ENCODE peak calls at places on chromosomes 11 and 22, in seven cellular contexts. X is effector memory CD4-positive, alpha-beta T cell; T is transverse colon; M is tibial nerve; F is fibroblast of lung; Z is upper lobe of right lung; U is gastrocnemius medialis. N is an unnamed sample. For H3K27me3, the result is how much of the 10 kb centered on the place peaks cover.

GRCh38 chr11:123253223-123253622 is 58.2 kb upstream of the CLMP start:
- DNase-seq in T (no peak), U (no peak), F (no peak), M (no peak), X (no peak), Z (no peak), N (no peak)

GRCh38 chr11:119320593-119321524 is 3.9 kb upstream of the MCAM start:
- DNase-seq in F (peak), X (peak), Z (peak), T (peak), U (no peak), M (no peak), N (peak)

GRCh38 chr11:43578346-43579170 is 102.0 kb upstream of the HSD17B12 start:
- DNase-seq in F (peak), Z (no peak), T (no peak), U (no peak), X (no peak), M (no peak), N (no peak)

GRCh38 chr22:20239063-20239950 is 28.8 kb downstream of the RTN4R start:
- DNase-seq in Z (no peak), U (no peak), F (no peak), T (peak), X (no peak), M (no peak), N (peak)

GRCh38 chr11:69301491-69302401 is 7.8 kb downstream of the MYEOV start:
- DNase-seq in X (no peak), U (no peak), F (peak), T (peak), M (no peak), Z (peak), N (no peak)

GRCh38 chr11:14308114-14308896 is 50.7 kb downstream of the RRAS2 start:
- DNase-seq in X (no peak), T (no peak), U (no peak), M (no peak), F (peak), Z (no peak), N (no peak)

GRCh38 chr11:60762851-60763691 is 6.4 kb downstream of the MS4A15 start:
- DNase-seq in M (no peak), U (no peak), T (no peak), F (no peak), Z (peak), X (no peak), N (peak)

GRCh38 chr11:29040489-29040888 is 932.3 kb downstream of the METTL15 start:
- DNase-seq in X (no peak), M (no peak), U (no peak), Z (no peak), F (no peak), T (no peak), N (no peak)

GRCh38 chr22:45758603-45759002 is 87.0 kb downstream of the ATXN10 start:
- DNase-seq in U (no peak), M (no peak), Z (no peak), F (no peak), T (no peak), X (no peak), N (no peak)

GRCh38 chr11:129324533-129325175 is 51.0 kb upstream of the BARX2 start:
- DNase-seq in X (no peak), T (peak), F (peak), U (peak), Z (no peak), M (peak), N (no peak)

GRCh38 chr22:38872172-38872830 is at the start of gene CBX6:
- DNase-seq in X (peak), M (peak), Z (peak), T (peak), F (peak), U (peak), N (peak)

GRCh38 chr11:93131709-93132108 is 66.1 kb downstream of the SLC36A4 start:
- DNase-seq in U (no peak), X (no peak), F (no peak), Z (no peak), M (no peak), T (no peak), N (no peak)

GRCh38 chr11:70491696-70492472 is 93.6 kb downstream of the CTTN start:
- DNase-seq in U (no peak), F (no peak), Z (peak), M (no peak), T (no peak), X (no peak), N (no peak)

GRCh38 chr22:26339755-26340154 is 89.3 kb upstream of the ASPHD2 start:
- DNase-seq in T (no peak), X (no peak), U (no peak), Z (no peak), F (no peak), M (no peak), N (no peak)

DNA sequence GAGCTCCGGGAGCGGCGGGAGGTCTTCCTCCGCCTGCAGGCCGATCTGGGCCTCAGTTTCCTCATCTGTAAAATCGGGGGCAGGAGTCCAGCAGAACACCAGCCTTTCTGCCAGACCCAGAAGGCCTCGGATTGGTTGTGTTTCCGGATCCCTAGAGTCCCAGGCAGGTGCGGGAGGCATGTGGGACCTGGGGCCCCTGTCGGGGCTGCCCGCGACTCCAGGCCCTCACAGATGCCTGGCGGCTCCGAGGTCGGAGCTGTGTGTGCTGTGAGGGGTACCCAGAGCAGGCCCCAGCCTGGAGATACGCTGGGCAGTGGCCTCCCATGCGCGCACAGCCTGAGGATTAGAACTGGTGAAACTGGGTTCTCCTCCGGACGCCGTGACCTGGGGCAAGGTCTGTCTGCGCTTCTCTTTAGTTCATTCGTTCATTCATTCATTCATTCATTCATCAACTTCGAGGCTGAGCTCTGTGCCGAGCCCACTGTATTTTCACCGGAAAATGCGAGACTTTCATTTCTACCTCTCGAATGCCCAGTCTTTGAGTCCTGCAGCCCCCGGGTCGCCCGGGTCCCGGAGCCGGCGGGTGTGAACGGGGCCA is 24.6 kb downstream of the FLRT1 start:
- DNase-seq in Z (no peak), M (no peak), U (no peak), T (no peak), F (no peak), X (no peak), N (no peak)
- H3K27me3 ChIP-seq in Z (under half), M (under half), U (under half), T (under half), F (under half), X (under half), N (under half)

DNA sequence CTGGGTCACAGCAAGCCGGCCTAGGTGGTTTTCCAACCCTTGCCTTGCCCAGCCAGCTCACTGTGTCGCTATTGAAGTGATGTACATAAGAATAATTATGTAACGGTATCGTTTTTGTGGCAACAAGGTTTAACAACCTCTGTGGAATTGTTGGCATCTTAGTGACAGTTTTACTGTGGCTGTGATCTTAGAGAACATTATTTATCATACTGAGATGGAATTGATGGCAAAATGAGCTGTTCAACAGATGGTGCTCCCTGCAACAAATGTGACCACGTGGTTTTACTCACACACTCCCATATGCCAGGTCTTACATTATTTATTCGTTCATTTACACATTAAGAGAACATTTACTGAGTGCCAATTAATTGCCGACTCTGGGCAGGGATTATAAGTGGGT is 177.5 kb downstream of the ADAMTS15 start:
- DNase-seq in T (no peak), X (no peak), F (no peak), Z (no peak), M (no peak), U (no peak), N (no peak)
- H3K27me3 ChIP-seq in T (under half), X (under half), F (under half), Z (under half), M (under half), U (under half), N (under half)

GRCh38 chr11:3929232-3929631 is 73.8 kb downstream of the STIM1 start:
- DNase-seq in U (no peak), T (no peak), X (no peak), Z (no peak), F (no peak), M (no peak), N (no peak)

GRCh38 chr11:3926458-3927095 is 71.1 kb downstream of the STIM1 start:
- DNase-seq in F (no peak), X (no peak), T (no peak), U (no peak), M (no peak), Z (no peak), N (no peak)

GRCh38 chr11:3927129-3927796 is 71.8 kb downstream of the STIM1 start:
- DNase-seq in M (no peak), Z (no peak), T (no peak), X (no peak), U (no peak), F (no peak), N (no peak)

GRCh38 chr11:3932698-3933097 is 77.2 kb downstream of the STIM1 start:
- DNase-seq in U (no peak), T (no peak), X (no peak), M (no peak), Z (no peak), F (no peak), N (no peak)

GRCh38 chr11:3929689-3930088 is 74.2 kb downstream of the STIM1 start:
- DNase-seq in T (no peak), U (peak), M (no peak), F (no peak), Z (no peak), X (no peak), N (no peak)
- H3K27me3 ChIP-seq in T (under half), U (under half), M (under half), F (under half), Z (under half), X (under half), N (under half)

DNA sequence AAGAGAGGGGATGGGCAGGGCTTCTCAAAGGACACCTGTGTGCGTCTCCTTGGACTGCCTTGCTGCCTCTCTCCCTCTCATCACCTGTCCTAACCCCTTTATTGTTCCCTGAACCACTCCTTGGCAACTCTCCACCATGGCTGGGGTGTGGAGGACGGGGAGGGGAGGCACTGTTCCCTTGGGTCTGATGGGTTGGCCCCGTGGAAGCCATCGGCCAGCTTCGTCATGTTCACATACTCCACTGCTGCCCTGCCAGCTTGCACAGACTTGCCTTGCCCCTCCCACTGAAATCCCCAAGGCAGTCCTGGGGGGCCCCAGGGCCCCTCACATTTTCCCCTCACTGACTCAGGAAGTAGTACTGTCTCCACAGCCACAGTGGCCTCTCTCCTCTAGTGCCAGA is 36.1 kb upstream of the LRRC32 start:
- DNase-seq in Z (no peak), X (no peak), F (no peak), M (no peak), U (no peak), T (no peak), N (no peak)
- H3K27me3 ChIP-seq in Z (under half), X (under half), F (under half), M (under half), U (under half), T (under half), N (under half)

GRCh38 chr11:122140535-122140934 is 24.5 kb upstream of the BLID start:
- DNase-seq in X (no peak), U (no peak), T (no peak), M (no peak), F (peak), Z (no peak), N (no peak)

GRCh38 chr11:122141757-122142156 is 25.7 kb upstream of the BLID start:
- DNase-seq in F (no peak), T (no peak), Z (no peak), U (no peak), X (no peak), M (no peak), N (no peak)

GRCh38 chr11:122139595-122139866 is 23.5 kb upstream of the BLID start:
- DNase-seq in Z (no peak), U (no peak), F (peak), X (no peak), M (no peak), T (no peak), N (no peak)

GRCh38 chr11:122138759-122139594 is 23.0 kb upstream of the BLID start:
- DNase-seq in X (no peak), Z (no peak), M (no peak), T (no peak), F (no peak), U (no peak), N (no peak)

DNA sequence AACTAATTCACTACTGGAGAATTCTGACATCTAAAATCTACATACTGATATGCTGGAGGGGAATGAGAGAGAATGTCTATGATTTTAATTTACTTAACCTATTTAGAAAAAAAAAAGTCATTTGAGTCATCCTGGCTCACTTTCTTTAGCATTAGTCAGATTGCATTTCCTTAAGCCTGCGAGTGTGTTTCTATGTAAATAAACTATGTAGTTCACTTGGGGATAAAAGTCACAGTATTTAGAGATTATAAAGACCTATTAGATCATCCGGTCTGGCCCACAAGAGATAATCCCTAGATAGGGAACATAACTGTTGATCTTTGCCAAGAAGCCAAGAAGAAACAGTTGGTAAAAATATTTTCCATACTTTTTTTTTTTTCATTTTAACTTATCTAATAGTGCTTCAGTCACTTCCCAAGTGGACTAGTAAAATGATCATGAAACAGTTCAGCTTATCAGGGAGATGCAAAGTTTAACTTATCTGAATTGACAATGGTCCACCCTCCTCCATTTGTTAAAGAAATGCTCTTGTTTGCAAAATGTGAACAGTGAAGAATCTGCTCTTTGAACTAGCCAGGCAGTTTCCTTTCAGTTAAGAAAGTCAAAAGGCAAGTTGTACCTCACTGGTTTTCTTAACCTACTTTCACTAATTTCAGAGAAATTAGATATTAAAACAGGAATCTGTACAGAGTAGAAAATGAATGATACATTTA is 21.2 kb upstream of the BLID start:
- DNase-seq in X (no peak), T (no peak), F (peak), U (no peak), M (no peak), Z (no peak), N (no peak)
- H3K27me3 ChIP-seq in X (under half), T (under half), F (under half), U (under half), M (under half), Z (under half), N (under half)

GRCh38 chr22:48394787-48395620 is 1432.7 kb downstream of the BRD1 start:
- DNase-seq in Z (no peak), T (no peak), M (no peak), F (no peak), U (no peak), X (no peak), N (no peak)

GRCh38 chr22:48389916-48390315 is 1437.8 kb downstream of the BRD1 start:
- DNase-seq in F (no peak), X (no peak), M (no peak), T (no peak), U (no peak), Z (no peak), N (no peak)

GRCh38 chr22:48391820-48392219 is 1435.9 kb downstream of the BRD1 start:
- DNase-seq in Z (no peak), F (no peak), T (no peak), U (no peak), M (no peak), X (no peak), N (no peak)

GRCh38 chr22:48393041-48393370 is 1434.7 kb downstream of the BRD1 start:
- DNase-seq in T (no peak), M (no peak), F (no peak), X (no peak), Z (no peak), U (no peak), N (no peak)

GRCh38 chr22:48391171-48391711 is 1436.4 kb downstream of the BRD1 start:
- DNase-seq in F (no peak), X (no peak), T (no peak), M (no peak), U (no peak), Z (no peak), N (no peak)
- H3K27me3 ChIP-seq in F (under half), X (under half), T (under half), M (under half), U (under half), Z (under half), N (under half)

DNA sequence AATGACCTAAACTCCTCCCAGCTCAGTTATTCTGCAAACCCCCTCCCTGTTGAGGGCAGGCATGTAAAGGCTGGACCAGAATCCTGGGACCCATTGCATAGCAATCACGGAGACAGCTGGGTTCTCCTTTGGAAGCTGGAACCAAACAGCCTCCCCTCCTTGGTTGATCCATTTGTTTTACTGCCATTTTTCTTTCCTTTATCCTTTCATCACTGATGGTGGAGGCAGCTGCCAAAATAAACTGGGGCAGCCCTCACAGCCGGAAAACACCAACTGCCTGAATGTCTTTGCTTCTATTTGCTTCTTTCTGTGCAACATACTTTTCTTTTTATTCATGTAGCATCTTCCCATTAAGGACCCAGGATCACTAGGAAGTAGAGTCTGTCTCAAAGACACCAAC is 150.0 kb upstream of the SYT13 start:
- DNase-seq in F (no peak), U (no peak), X (no peak), Z (no peak), M (no peak), T (no peak), N (no peak)
- H3K27me3 ChIP-seq in F (under half), U (under half), X (under half), Z (under half), M (under half), T (under half), N (under half)

GRCh38 chr11:1225386-1226225 is 2.7 kb downstream of the MUC5B start:
- DNase-seq in F (no peak), M (no peak), U (no peak), T (peak), Z (peak), X (no peak), N (no peak)

GRCh38 chr11:1226226-1226961 is 3.5 kb downstream of the MUC5B start:
- DNase-seq in T (peak), X (no peak), Z (peak), M (no peak), U (no peak), F (no peak), N (no peak)

GRCh38 chr11:1224109-1224485 is 1.2 kb downstream of the MUC5B start:
- DNase-seq in M (no peak), F (no peak), X (no peak), T (no peak), Z (no peak), U (no peak), N (no peak)

GRCh38 chr11:1223346-1224108 is 661 bp downstream of the MUC5B start:
- DNase-seq in U (no peak), Z (peak), X (no peak), M (no peak), F (no peak), T (peak), N (no peak)

DNA sequence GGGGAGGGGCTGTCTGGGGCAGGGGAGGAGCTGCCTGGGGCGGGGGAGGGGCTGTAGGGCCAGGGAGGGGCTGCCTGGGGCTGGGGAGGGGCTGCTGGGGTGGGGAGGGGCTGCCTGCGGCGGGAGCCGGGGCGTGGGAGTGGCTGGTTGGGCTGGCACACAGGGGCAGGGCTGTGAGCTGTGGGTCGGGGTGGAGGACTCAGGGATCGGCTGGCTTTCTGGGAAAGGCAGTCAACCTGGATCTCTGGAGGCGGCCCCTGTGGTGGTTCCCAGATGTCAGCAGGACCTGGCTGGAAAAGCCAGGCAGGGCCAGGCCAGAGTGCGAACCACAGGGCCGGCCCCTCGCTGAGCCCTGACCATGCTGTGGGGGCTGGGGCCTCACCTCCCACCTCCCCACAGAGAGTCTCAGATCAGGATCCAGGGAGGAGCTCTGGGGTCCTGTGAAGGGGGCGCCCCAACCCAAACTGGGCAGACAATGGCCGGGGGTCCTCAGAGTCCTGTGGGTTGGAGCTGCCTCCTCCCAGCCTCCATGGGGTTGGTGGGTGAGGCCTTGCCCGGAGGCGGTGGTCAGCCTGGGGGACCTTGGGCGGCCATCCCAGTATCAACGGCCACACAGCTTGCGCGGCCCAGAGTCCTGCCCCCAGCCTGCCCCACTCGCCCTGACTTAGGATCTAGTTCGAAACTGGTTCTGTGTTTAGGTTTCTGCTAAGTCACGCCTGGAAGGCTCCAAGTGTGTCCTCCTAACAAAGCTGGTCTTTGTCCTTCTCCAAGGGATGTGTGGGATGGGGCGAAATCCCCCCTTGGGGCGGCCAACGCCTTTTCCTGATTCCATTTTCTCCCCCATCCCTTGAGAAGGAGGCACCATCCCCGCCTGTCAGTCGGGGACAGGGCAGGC is 1.9 kb downstream of the MUC5B start:
- DNase-seq in T (peak), Z (peak), M (no peak), U (no peak), F (no peak), X (no peak), N (no peak)
- H3K27me3 ChIP-seq in T (under half), Z (under half), M (under half), U (under half), F (under half), X (under half), N (under half)